ENCODE peak calls at places on chromosome 20, in nine cellular contexts. U is AG08396; D is aorta; G is right lobe of liver; X is mammary epithelial cell; Z is sciatic nerve; Q is activated CD8-positive, alpha-beta memory T cell treated with anti-CD3 and anti-CD28 coated beads, Interleukin-2, amount 50 U/mL, for 48 hours; Y is AML-193; B is stimulated activated CD4-positive, alpha-beta T cell treated with anti-CD3 and anti-CD28 coated beads, TNF-alpha, amount 100 ng/mL, for 4 hours. N is an unnamed sample.

GRCh38 chr20:63254536-63255384 is 497 bp upstream of the NKAIN4 start:
- DNase-seq in U (no peak), D (no peak), G (no peak), X (no peak), Z (no peak), Q (no peak), Y (no peak), B (no peak), N (no peak)

GRCh38 chr20:61861054-61861841 is 204.4 kb downstream of the TAF4 start:
- DNase-seq in U (no peak), D (no peak), G (no peak), X (no peak), Z (no peak), Q (no peak), Y (no peak), B (no peak), N (no peak)

GRCh38 chr20:58209652-58210397 is 18.6 kb downstream of the ANKRD60 start:
- DNase-seq in U (peak; percentile 94), D (peak; percentile 87), G (peak; percentile 89), X (peak; percentile 48), Z (peak; percentile 94), Q (peak; percentile 100), Y (peak; percentile 58), B (peak; percentile 73), N (peak; percentile 88)

GRCh38 chr20:47204008-47204745 is 152.3 kb downstream of the ZMYND8 start:
- DNase-seq in U (peak; percentile 58), D (no peak), G (no peak), X (peak; percentile 93), Z (no peak), Q (no peak), Y (no peak), B (no peak), N (no peak)

GRCh38 chr20:39676857-39677351 is 714.8 kb downstream of the DHX35 start:
- DNase-seq in U (no peak), D (no peak), G (no peak), X (peak; percentile 12), Z (no peak), Q (no peak), Y (no peak), B (no peak), N (no peak)

GRCh38 chr20:36154696-36155628 is at the start of gene EPB41L1:
- DNase-seq in U (peak; percentile 69), D (peak; percentile 57), G (no peak), X (no peak), Z (peak; percentile 68), Q (no peak), Y (no peak), B (no peak), N (no peak)

GRCh38 chr20:38927902-38928578 is 1.8 kb downstream of the FAM83D start:
- DNase-seq in U (no peak), D (no peak), G (no peak), X (peak; percentile 46), Z (no peak), Q (no peak), Y (no peak), B (no peak), N (no peak)

GRCh38 chr20:29689411-29690225 is 1567.8 kb upstream of the DEFB115 start:
- DNase-seq in U (no peak), D (no peak), G (peak; percentile 44), X (no peak), Z (peak; percentile 59), Q (peak; percentile 66), Y (no peak), B (peak; percentile 8), N (no peak)

GRCh38 chr20:3168079-3168828 is 5.1 kb downstream of the LZTS3 start:
- DNase-seq in U (no peak), D (peak; percentile 40), G (no peak), X (no peak), Z (no peak), Q (no peak), Y (no peak), B (no peak), N (no peak)

GRCh38 chr20:38882600-38882999 is 43.6 kb upstream of the FAM83D start:
- DNase-seq in U (no peak), D (no peak), G (no peak), X (no peak), Z (no peak), Q (no peak), Y (no peak), B (no peak), N (no peak)

GRCh38 chr20:19750207-19750606 is 7.9 kb upstream of the RIN2 start:
- DNase-seq in U (no peak), D (no peak), G (no peak), X (peak; percentile 19), Z (no peak), Q (no peak), Y (no peak), B (no peak), N (no peak)

GRCh38 chr20:8587246-8587645 is 455.2 kb downstream of the PLCB1 start:
- DNase-seq in U (no peak), D (no peak), G (no peak), X (no peak), Z (no peak), Q (no peak), Y (no peak), B (no peak), N (no peak)

GRCh38 chr20:45257711-45258110 is 3.3 kb upstream of the SLPI start:
- DNase-seq in U (no peak), D (no peak), G (no peak), X (no peak), Z (no peak), Q (no peak), Y (no peak), B (no peak), N (no peak)

GRCh38 chr20:46004187-46004586 is 4.5 kb upstream of the MMP9 start:
- DNase-seq in U (no peak), D (peak; percentile 74), G (peak; percentile 55), X (no peak), Z (no peak), Q (no peak), Y (peak; percentile 16), B (no peak), N (no peak)

N was measured in activated CD4-positive, alpha-beta T cell treated with anti-CD3 and anti-CD28 coated beads, Interleukin-2, amount 50 U/mL, for 24 hours.